ENCODE peak calls at places on chromosomes 7 and 10, in nine cellular contexts. M is SW480; R is lower lobe of right lung; S is neural crest cell; B is NCI-H1105; P is heart left ventricle; X is hypothalamus; V is central memory CD8-positive, alpha-beta T cell; F is ELF-1. I is an unnamed sample.

GRCh38 chr7:1540391-1541271 is 10.1 kb downstream of the MAFK start:
- DNase-seq in M (no peak), R (peak), S (no peak), B (no peak), P (no peak), X (no peak), V (no peak), F (no peak), I (no peak)

GRCh38 chr7:22809902-22810642 is 12.6 kb downstream of the TOMM7 start:
- DNase-seq in M (no peak), R (no peak), S (no peak), B (no peak), P (no peak), X (no peak), V (no peak), F (no peak), I (no peak)

GRCh38 chr10:70234668-70235447 is 1.6 kb upstream of the PPA1 start:
- DNase-seq in M (no peak), R (no peak), S (no peak), B (no peak), P (no peak), X (no peak), V (no peak), F (no peak), I (peak)

GRCh38 chr7:47285860-47286491 is 295.9 kb downstream of the TNS3 start:
- DNase-seq in M (no peak), R (no peak), S (no peak), B (no peak), P (no peak), X (no peak), V (no peak), F (no peak), I (peak)

GRCh38 chr7:91565499-91566331 is 301.5 kb downstream of the FZD1 start:
- DNase-seq in M (no peak), R (no peak), S (no peak), B (no peak), P (no peak), X (peak), V (no peak), F (peak), I (no peak)

GRCh38 chr10:129417882-129418281 is 49.2 kb upstream of the MGMT start:
- DNase-seq in M (peak), R (no peak), S (no peak), B (peak), P (no peak), X (no peak), V (no peak), F (no peak), I (no peak)

GRCh38 chr10:32321016-32321631 is 25.8 kb downstream of the EPC1 start:
- DNase-seq in M (no peak), R (no peak), S (no peak), B (no peak), P (no peak), X (no peak), V (no peak), F (no peak), I (no peak)

GRCh38 chr7:133051066-133051465 is 30.8 kb downstream of the CHCHD3 start:
- DNase-seq in M (no peak), R (no peak), S (no peak), B (no peak), P (no peak), X (no peak), V (no peak), F (no peak), I (peak)

GRCh38 chr10:82463165-82463564 is 588.2 kb downstream of the NRG3 start:
- DNase-seq in M (peak), R (no peak), S (no peak), B (peak), P (no peak), X (no peak), V (no peak), F (no peak), I (no peak)

GRCh38 chr7:149027560-149028345 is 552 bp downstream of the PDIA4 start:
- DNase-seq in M (no peak), R (no peak), S (no peak), B (no peak), P (no peak), X (no peak), V (no peak), F (peak), I (no peak)

GRCh38 chr10:69842932-69843331 is 41.2 kb downstream of the COL13A1 start:
- DNase-seq in M (no peak), R (no peak), S (no peak), B (no peak), P (no peak), X (no peak), V (no peak), F (peak), I (no peak)

GRCh38 chr10:89185658-89186057 is 21.5 kb downstream of the CH25H start:
- DNase-seq in M (no peak), R (no peak), S (no peak), B (no peak), P (no peak), X (no peak), V (no peak), F (no peak), I (no peak)